ENCODE peak calls at places on chromosomes 13 and 19, in four cellular contexts. One of them, this sample, is unnamed.

GRCh38 chr13:26442541-26442940 is 114.9 kb upstream of the WASF3 start:
- DNase-seq in heart right ventricle: no peak
- DNase-seq in adrenal gland: no peak
- DNase-seq in IMR-90: peak; percentile 82
- DNase-seq in this sample: peak; percentile 71

GRCh38 chr13:106393776-106394175 is 141.7 kb downstream of the EFNB2 start:
- DNase-seq in adrenal gland: no peak
- DNase-seq in IMR-90: peak; percentile 43
- DNase-seq in heart right ventricle: no peak
- DNase-seq in this sample: no peak

GRCh38 chr13:99033814-99034213 is 56.0 kb upstream of the DOCK9 start:
- DNase-seq in heart right ventricle: no peak
- DNase-seq in adrenal gland: no peak
- DNase-seq in IMR-90: peak; percentile 28
- DNase-seq in this sample: peak; percentile 22

GRCh38 chr13:98443329-98443728 is 133.6 kb downstream of the STK24 start:
- DNase-seq in adrenal gland: no peak
- DNase-seq in heart right ventricle: no peak
- DNase-seq in IMR-90: peak; percentile 92
- DNase-seq in this sample: peak; percentile 98

GRCh38 chr13:72651196-72651595 is 76.2 kb downstream of the MZT1 start:
- DNase-seq in adrenal gland: no peak
- DNase-seq in IMR-90: no peak
- DNase-seq in heart right ventricle: no peak
- DNase-seq in this sample: peak; percentile 9

GRCh38 chr19:55189424-55189823 is 9.3 kb upstream of the SYT5 start:
- DNase-seq in heart right ventricle: peak; percentile 60
- DNase-seq in IMR-90: peak; percentile 95
- DNase-seq in adrenal gland: no peak
- DNase-seq in this sample: peak; percentile 99

GRCh38 chr13:81406639-81407292 is 1065.8 kb upstream of the SPRY2 start:
- DNase-seq in heart right ventricle: no peak
- DNase-seq in adrenal gland: no peak
- DNase-seq in IMR-90: no peak
- DNase-seq in this sample: no peak

GRCh38 chr13:111584101-111584500 is 263.7 kb downstream of the TEX29 start:
- DNase-seq in IMR-90: no peak
- DNase-seq in adrenal gland: no peak
- DNase-seq in heart right ventricle: no peak
- DNase-seq in this sample: no peak

GRCh38 chr13:31349156-31349555 is 149.4 kb downstream of the B3GLCT start:
- DNase-seq in heart right ventricle: no peak
- DNase-seq in adrenal gland: no peak
- DNase-seq in IMR-90: no peak
- DNase-seq in this sample: no peak

GRCh38 chr13:100517135-100517534 is 71.5 kb downstream of the GGACT start:
- DNase-seq in heart right ventricle: no peak
- DNase-seq in IMR-90: no peak
- DNase-seq in adrenal gland: no peak
- DNase-seq in this sample: no peak

GRCh38 chr13:112756967-112757758 is 67.3 kb downstream of the ATP11A start:
- DNase-seq in adrenal gland: no peak
- DNase-seq in IMR-90: no peak
- DNase-seq in heart right ventricle: no peak
- DNase-seq in this sample: no peak

GRCh38 chr19:6495947-6496346 is 6.2 kb downstream of the TUBB4A start:
- DNase-seq in heart right ventricle: no peak
- DNase-seq in adrenal gland: no peak
- DNase-seq in IMR-90: no peak
- DNase-seq in this sample: peak; percentile 49

GRCh38 chr13:99151516-99151915 is 49.1 kb upstream of the UBAC2 start:
- DNase-seq in heart right ventricle: no peak
- DNase-seq in IMR-90: peak; percentile 41
- DNase-seq in adrenal gland: no peak
- DNase-seq in this sample: no peak

GRCh38 chr13:72304121-72304745 is 423.2 kb downstream of the MZT1 start:
- DNase-seq in heart right ventricle: no peak
- DNase-seq in IMR-90: no peak
- DNase-seq in adrenal gland: no peak
- DNase-seq in this sample: no peak

GRCh38 chr13:60583196-60583908 is 186.3 kb downstream of the TDRD3 start:
- DNase-seq in IMR-90: peak; percentile 16
- DNase-seq in adrenal gland: no peak
- DNase-seq in heart right ventricle: peak; percentile 14
- DNase-seq in this sample: peak; percentile 66

GRCh38 chr19:6728346-6728745 is 7.9 kb upstream of the C3 start:
- DNase-seq in adrenal gland: no peak
- DNase-seq in IMR-90: no peak
- DNase-seq in heart right ventricle: no peak
- DNase-seq in this sample: peak; percentile 79

GRCh38 chr13:40172878-40173277 is 493.6 kb downstream of the FOXO1 start:
- DNase-seq in heart right ventricle: no peak
- DNase-seq in IMR-90: no peak
- DNase-seq in adrenal gland: no peak
- DNase-seq in this sample: no peak
- H3K27ac ChIP-seq in heart right ventricle: no peak overlapping the region
- H3K27ac ChIP-seq in IMR-90: no peak overlapping the region
- H3K27ac ChIP-seq in adrenal gland: no peak overlapping the region
- H3K27ac ChIP-seq in this sample: no peak overlapping the region

DNA sequence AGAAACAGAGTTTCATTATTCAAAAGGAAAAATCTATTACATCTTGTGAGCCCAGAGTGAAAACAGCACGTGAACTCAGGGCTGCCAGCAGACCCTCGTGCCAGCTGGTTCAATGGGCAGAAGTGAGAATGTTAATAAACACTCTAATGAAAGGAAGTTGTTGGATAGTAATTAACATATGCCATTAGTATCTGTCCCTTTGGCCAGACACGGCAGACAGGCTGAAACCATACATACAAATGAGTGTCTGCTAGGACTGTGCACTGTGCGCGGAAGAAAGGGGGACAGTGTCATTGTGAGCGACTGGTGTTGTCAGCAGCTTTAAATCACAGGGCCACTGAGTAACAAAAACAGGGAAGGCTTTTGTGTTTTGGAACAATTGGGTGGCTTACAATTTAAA is 121.9 kb upstream of the TSC22D1 start:
- DNase-seq in IMR-90: no peak
- DNase-seq in heart right ventricle: no peak
- DNase-seq in adrenal gland: no peak
- DNase-seq in this sample: no peak
- H3K4me1 ChIP-seq in IMR-90: no peaks in the 10 kb centered on the region
- H3K4me1 ChIP-seq in heart right ventricle: no peaks in the 10 kb centered on the region
- H3K4me1 ChIP-seq in adrenal gland: no peaks in the 10 kb centered on the region
- H3K4me1 ChIP-seq in this sample: no peaks in the 10 kb centered on the region

DNA sequence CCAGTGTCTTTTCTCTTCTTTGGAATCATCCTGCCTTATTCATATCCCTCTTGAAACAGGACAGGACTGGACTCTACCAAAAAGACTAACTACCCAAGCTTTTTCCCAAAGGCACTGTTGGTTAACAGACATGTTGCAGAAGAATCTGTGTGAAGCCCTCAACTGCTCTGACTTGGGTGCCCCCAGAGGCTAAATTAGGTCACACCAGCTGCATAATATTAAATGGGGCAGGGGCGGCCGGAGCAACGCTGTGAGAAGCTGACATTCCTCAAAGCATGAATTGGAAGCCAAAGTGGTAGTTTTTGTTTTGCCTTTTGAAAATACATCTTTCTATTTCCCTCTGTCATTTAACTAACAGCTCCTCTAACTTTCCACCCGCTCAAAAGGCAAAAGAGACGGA is 185.9 kb downstream of the LHFPL6 start:
- DNase-seq in IMR-90: no peak
- DNase-seq in adrenal gland: no peak
- DNase-seq in heart right ventricle: no peak
- DNase-seq in this sample: no peak
- H3K4me3 ChIP-seq in IMR-90: no peak overlapping the region
- H3K4me3 ChIP-seq in adrenal gland: no peak overlapping the region
- H3K4me3 ChIP-seq in heart right ventricle: no peak overlapping the region
- H3K4me3 ChIP-seq in this sample: peak overlapping the region; percentile 72

GRCh38 chr19:12779162-12779993 is 4.0 kb upstream of the HOOK2 start:
- DNase-seq in heart right ventricle: peak; percentile 77
- DNase-seq in adrenal gland: no peak
- DNase-seq in IMR-90: peak; percentile 77
- DNase-seq in this sample: peak; percentile 97
- H3K27ac ChIP-seq in heart right ventricle: peak overlapping the region; percentile 91
- H3K27ac ChIP-seq in adrenal gland: peak overlapping the region; percentile 67
- H3K27ac ChIP-seq in IMR-90: peak overlapping the region; percentile 82
- H3K27ac ChIP-seq in this sample: peak overlapping the region; percentile 98

DNA sequence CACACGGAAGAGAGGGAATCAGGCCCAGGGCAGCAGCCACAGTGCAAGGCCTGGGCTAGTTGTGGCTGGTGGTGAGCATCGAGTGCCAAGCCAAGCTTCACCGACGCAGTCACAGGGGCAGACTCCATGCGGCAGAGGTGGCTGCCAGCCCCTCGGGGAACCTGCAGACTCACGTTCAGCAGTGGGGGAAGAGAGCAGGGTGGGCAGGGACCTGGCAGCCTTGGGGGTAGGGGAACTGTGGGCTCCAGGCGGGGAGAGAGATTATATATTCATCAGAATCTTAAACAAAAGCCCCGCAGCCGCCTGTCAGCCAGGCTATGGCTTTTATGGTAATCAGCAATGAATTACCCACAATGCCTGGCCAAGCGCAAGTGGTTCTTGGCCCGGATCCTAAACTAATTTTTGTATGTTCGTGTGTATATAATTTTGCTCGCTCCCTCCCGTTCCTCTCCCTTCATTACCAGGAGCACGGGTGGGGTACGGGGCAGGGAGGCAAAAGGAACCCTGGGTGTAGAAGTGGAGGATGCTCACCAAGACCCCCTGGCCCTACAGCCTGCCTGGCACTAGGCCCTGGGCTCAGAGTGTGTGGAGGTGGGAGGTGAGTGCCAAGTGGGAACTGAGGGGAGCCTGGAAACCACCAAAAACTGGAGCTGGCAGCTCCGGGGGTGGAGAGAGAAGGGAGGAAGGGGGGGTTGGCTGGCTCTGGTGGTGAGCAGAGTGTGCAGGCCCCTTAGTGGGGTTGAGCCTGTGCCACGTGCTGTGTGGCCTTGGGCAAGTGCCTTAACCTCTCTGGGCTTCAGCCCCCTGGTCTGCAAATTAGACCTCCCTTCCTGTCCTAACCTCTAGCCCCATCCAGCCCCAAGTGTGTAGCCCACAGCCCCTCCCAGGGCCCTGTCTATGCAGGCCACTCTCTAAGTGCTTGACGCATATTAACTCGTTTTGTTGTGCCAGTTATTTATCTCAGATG is 31.9 kb downstream of the PTPRS start:
- DNase-seq in adrenal gland: no peak
- DNase-seq in heart right ventricle: peak; percentile 66
- DNase-seq in IMR-90: peak; percentile 90
- DNase-seq in this sample: peak; percentile 97
- H3K4me1 ChIP-seq in adrenal gland: no peaks in the 10 kb centered on the region
- H3K4me1 ChIP-seq in heart right ventricle: no peaks in the 10 kb centered on the region
- H3K4me1 ChIP-seq in IMR-90: peaks cover 6% of the 10 kb centered on the region
- H3K4me1 ChIP-seq in this sample: peaks cover 9% of the 10 kb centered on the region

DNA sequence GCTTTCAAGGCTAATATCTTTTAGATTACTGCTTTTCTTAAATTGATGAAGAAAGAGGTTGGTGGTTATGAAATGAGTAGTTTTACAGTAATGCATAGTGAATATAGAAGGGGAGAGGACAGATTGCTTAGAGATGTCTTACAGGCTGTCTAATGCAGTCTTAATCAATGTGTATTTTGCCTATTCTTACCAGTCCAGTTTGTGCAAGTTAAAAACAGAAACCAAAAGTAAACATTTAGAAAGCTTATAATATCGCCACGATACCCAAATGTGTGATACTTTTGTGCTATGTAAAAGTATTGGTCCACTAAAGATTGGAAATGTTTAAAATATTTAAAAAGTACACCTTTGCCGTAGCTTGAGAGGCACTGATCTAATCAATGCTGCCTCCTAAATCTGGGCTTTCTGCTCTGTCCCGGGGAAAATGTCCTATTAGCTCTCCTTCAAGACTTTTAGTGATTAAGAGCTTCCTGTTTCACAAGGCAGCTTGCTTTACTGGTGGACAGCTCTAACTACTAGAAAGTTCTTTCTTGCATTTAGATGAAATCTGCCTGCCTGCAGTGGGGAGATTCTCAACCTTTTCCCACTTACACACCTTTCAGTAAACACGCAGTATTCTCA is 64.7 kb downstream of the DNAJC15 start:
- DNase-seq in IMR-90: peak; percentile 36
- DNase-seq in adrenal gland: no peak
- DNase-seq in heart right ventricle: no peak
- DNase-seq in this sample: peak; percentile 67
- H3K4me3 ChIP-seq in IMR-90: peak overlapping the region; percentile 18
- H3K4me3 ChIP-seq in adrenal gland: no peak overlapping the region
- H3K4me3 ChIP-seq in heart right ventricle: peak overlapping the region; percentile 53
- H3K4me3 ChIP-seq in this sample: peak overlapping the region; percentile 62

DNA sequence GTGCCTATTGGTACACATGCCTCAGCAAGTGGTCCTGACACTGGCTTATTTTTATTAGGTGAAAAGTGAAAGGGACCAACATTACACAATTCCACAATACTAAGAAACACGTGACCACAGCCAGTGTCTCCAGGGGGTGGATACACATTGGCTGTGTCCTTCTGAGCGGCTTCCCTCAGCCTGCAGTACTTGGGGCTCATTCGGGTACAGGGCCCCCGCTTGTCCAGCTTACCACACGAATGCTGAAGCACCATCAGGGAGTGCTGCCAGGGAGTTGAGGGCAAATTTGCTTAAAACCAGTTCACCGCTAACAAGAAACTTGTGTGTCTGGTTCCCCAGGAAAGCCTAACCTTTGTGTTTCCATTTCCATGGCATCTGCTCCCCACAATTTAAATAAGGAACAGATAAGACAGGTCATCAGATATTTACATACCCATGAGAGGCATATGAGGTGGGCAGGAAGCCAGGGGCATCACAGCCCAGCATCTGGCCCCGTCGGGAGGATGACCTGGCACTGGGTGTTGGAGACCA is 23.3 kb downstream of the PBX4 start:
- DNase-seq in heart right ventricle: no peak
- DNase-seq in adrenal gland: no peak
- DNase-seq in IMR-90: peak; percentile 47
- DNase-seq in this sample: peak; percentile 87
- H3K27ac ChIP-seq in heart right ventricle: no peak overlapping the region
- H3K27ac ChIP-seq in adrenal gland: no peak overlapping the region
- H3K27ac ChIP-seq in IMR-90: peak overlapping the region; percentile 42
- H3K27ac ChIP-seq in this sample: peak overlapping the region; percentile 31

GRCh38 chr19:13020002-13020414 is 24.7 kb downstream of the NFIX start:
- DNase-seq in heart right ventricle: no peak
- DNase-seq in IMR-90: peak; percentile 34
- DNase-seq in adrenal gland: no peak
- DNase-seq in this sample: peak; percentile 73
- H3K4me1 ChIP-seq in heart right ventricle: peaks cover 86% of the 10 kb centered on the region
- H3K4me1 ChIP-seq in IMR-90: peaks cover 49% of the 10 kb centered on the region
- H3K4me1 ChIP-seq in adrenal gland: peaks cover 21% of the 10 kb centered on the region
- H3K4me1 ChIP-seq in this sample: peaks cover 72% of the 10 kb centered on the region

GRCh38 chr19:43634877-43635560 is 4.6 kb downstream of the CADM4 start:
- DNase-seq in IMR-90: no peak
- DNase-seq in heart right ventricle: no peak
- DNase-seq in adrenal gland: peak; percentile 47
- DNase-seq in this sample: no peak
- H3K4me3 ChIP-seq in IMR-90: no peak overlapping the region
- H3K4me3 ChIP-seq in heart right ventricle: no peak overlapping the region
- H3K4me3 ChIP-seq in adrenal gland: no peak overlapping the region
- H3K4me3 ChIP-seq in this sample: peak overlapping the region; percentile 40

DNA sequence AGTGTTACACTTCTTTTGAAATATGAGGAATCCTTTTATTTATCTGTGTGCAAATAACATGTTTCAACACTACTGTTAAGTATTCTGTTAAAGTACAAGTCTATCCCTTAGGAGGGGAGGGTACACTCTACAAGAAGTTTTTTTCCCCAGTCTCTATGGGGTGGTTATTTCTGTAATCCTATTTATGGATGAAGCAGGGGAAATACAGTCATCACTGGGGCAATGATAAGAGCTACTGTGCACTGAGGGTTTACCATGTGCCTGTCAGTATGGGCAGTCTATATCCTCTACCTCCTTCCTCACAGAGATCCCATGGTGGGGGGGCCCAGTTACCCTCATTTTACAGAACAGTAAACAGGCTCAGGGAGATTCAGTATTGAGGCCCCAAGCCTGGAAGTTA is 16.6 kb upstream of the TRIM13 start:
- DNase-seq in heart right ventricle: no peak
- DNase-seq in adrenal gland: no peak
- DNase-seq in IMR-90: no peak
- DNase-seq in this sample: peak; percentile 71
- H3K27ac ChIP-seq in heart right ventricle: no peak overlapping the region
- H3K27ac ChIP-seq in adrenal gland: no peak overlapping the region
- H3K27ac ChIP-seq in IMR-90: no peak overlapping the region
- H3K27ac ChIP-seq in this sample: no peak overlapping the region